ENCODE peak calls at places on chromosomes 6 and 20, in six cellular contexts. One of them, this sample, is unnamed.
A peak's percentile ranks its signal among the peaks of the same experiment; 100 is the strongest.

GRCh38 chr6:159250633-159251032 is 81.4 kb downstream of the FNDC1 start:
- DNase-seq in NCI-H2081: no peak
- DNase-seq in MG63: no peak
- DNase-seq in kidney epithelial cell: no peak
- DNase-seq in activated naive CD8-positive, alpha-beta T cell treated with anti-CD3 and anti-CD28 coated beads, Interleukin-2, amount 50 U/mL, for 24 hours: no peak
- DNase-seq in stimulated activated CD4-positive, alpha-beta T cell treated with anti-CD3 and anti-CD28 coated beads, TNF-alpha, amount 100 ng/mL, for 1 hour: no peak
- DNase-seq in this sample: no peak

GRCh38 chr20:37915800-37916570 is 13.1 kb downstream of the VSTM2L start:
- DNase-seq in stimulated activated CD4-positive, alpha-beta T cell treated with anti-CD3 and anti-CD28 coated beads, TNF-alpha, amount 100 ng/mL, for 1 hour: no peak
- DNase-seq in NCI-H2081: no peak
- DNase-seq in activated naive CD8-positive, alpha-beta T cell treated with anti-CD3 and anti-CD28 coated beads, Interleukin-2, amount 50 U/mL, for 24 hours: no peak
- DNase-seq in kidney epithelial cell: no peak
- DNase-seq in MG63: no peak
- DNase-seq in this sample: no peak

GRCh38 chr6:63713332-63713731 is 77.7 kb downstream of the PHF3 start:
- DNase-seq in NCI-H2081: no peak
- DNase-seq in MG63: no peak
- DNase-seq in stimulated activated CD4-positive, alpha-beta T cell treated with anti-CD3 and anti-CD28 coated beads, TNF-alpha, amount 100 ng/mL, for 1 hour: no peak
- DNase-seq in kidney epithelial cell: no peak
- DNase-seq in activated naive CD8-positive, alpha-beta T cell treated with anti-CD3 and anti-CD28 coated beads, Interleukin-2, amount 50 U/mL, for 24 hours: no peak
- DNase-seq in this sample: no peak

GRCh38 chr20:12875510-12875909 is 133.3 kb upstream of the SPTLC3 start:
- DNase-seq in kidney epithelial cell: no peak
- DNase-seq in NCI-H2081: no peak
- DNase-seq in stimulated activated CD4-positive, alpha-beta T cell treated with anti-CD3 and anti-CD28 coated beads, TNF-alpha, amount 100 ng/mL, for 1 hour: no peak
- DNase-seq in activated naive CD8-positive, alpha-beta T cell treated with anti-CD3 and anti-CD28 coated beads, Interleukin-2, amount 50 U/mL, for 24 hours: no peak
- DNase-seq in MG63: no peak
- DNase-seq in this sample: no peak

GRCh38 chr6:32570363-32570905 is 19.2 kb downstream of the HLA-DRB1 start:
- DNase-seq in MG63: no peak
- DNase-seq in activated naive CD8-positive, alpha-beta T cell treated with anti-CD3 and anti-CD28 coated beads, Interleukin-2, amount 50 U/mL, for 24 hours: no peak
- DNase-seq in stimulated activated CD4-positive, alpha-beta T cell treated with anti-CD3 and anti-CD28 coated beads, TNF-alpha, amount 100 ng/mL, for 1 hour: no peak
- DNase-seq in kidney epithelial cell: no peak
- DNase-seq in NCI-H2081: no peak
- DNase-seq in this sample: no peak

GRCh38 chr6:75326557-75327258 is 42.1 kb upstream of the TMEM30A start:
- DNase-seq in activated naive CD8-positive, alpha-beta T cell treated with anti-CD3 and anti-CD28 coated beads, Interleukin-2, amount 50 U/mL, for 24 hours: no peak
- DNase-seq in MG63: no peak
- DNase-seq in stimulated activated CD4-positive, alpha-beta T cell treated with anti-CD3 and anti-CD28 coated beads, TNF-alpha, amount 100 ng/mL, for 1 hour: no peak
- DNase-seq in kidney epithelial cell: no peak
- DNase-seq in NCI-H2081: no peak
- DNase-seq in this sample: no peak

GRCh38 chr20:49562341-49563014 is 5.5 kb downstream of the PTGIS start:
- DNase-seq in stimulated activated CD4-positive, alpha-beta T cell treated with anti-CD3 and anti-CD28 coated beads, TNF-alpha, amount 100 ng/mL, for 1 hour: no peak
- DNase-seq in activated naive CD8-positive, alpha-beta T cell treated with anti-CD3 and anti-CD28 coated beads, Interleukin-2, amount 50 U/mL, for 24 hours: no peak
- DNase-seq in kidney epithelial cell: no peak
- DNase-seq in MG63: peak; percentile 97
- DNase-seq in NCI-H2081: no peak
- DNase-seq in this sample: no peak

GRCh38 chr20:1946762-1947534 is 46.9 kb downstream of the PDYN start:
- DNase-seq in MG63: no peak
- DNase-seq in stimulated activated CD4-positive, alpha-beta T cell treated with anti-CD3 and anti-CD28 coated beads, TNF-alpha, amount 100 ng/mL, for 1 hour: no peak
- DNase-seq in NCI-H2081: peak; percentile 16
- DNase-seq in kidney epithelial cell: no peak
- DNase-seq in activated naive CD8-positive, alpha-beta T cell treated with anti-CD3 and anti-CD28 coated beads, Interleukin-2, amount 50 U/mL, for 24 hours: no peak
- DNase-seq in this sample: no peak

GRCh38 chr6:144150673-144151009 is 324 bp downstream of the STX11 start:
- DNase-seq in stimulated activated CD4-positive, alpha-beta T cell treated with anti-CD3 and anti-CD28 coated beads, TNF-alpha, amount 100 ng/mL, for 1 hour: no peak
- DNase-seq in kidney epithelial cell: no peak
- DNase-seq in MG63: peak; percentile 25
- DNase-seq in activated naive CD8-positive, alpha-beta T cell treated with anti-CD3 and anti-CD28 coated beads, Interleukin-2, amount 50 U/mL, for 24 hours: peak; percentile 56
- DNase-seq in NCI-H2081: no peak
- DNase-seq in this sample: no peak

GRCh38 chr20:58481541-58482021 is 33.6 kb downstream of the APCDD1L start:
- DNase-seq in kidney epithelial cell: no peak
- DNase-seq in stimulated activated CD4-positive, alpha-beta T cell treated with anti-CD3 and anti-CD28 coated beads, TNF-alpha, amount 100 ng/mL, for 1 hour: peak; percentile 30
- DNase-seq in activated naive CD8-positive, alpha-beta T cell treated with anti-CD3 and anti-CD28 coated beads, Interleukin-2, amount 50 U/mL, for 24 hours: peak; percentile 83
- DNase-seq in NCI-H2081: no peak
- DNase-seq in MG63: no peak
- DNase-seq in this sample: no peak

This sample was measured in central memory CD8-positive, alpha-beta T cell.